ENCODE peak calls at places on chromosomes 5 and 9, in six cellular contexts. T, C, J, D, K and V are unnamed samples.
A peak's percentile ranks its signal among the peaks of the same experiment; 100 is the strongest.

GRCh38 chr5:179261301-179262125 is 83.7 kb downstream of the ADAMTS2 start:
- DNase-seq in T (no peak), C (peak; percentile 49), J (peak; percentile 50), D (peak; percentile 3), K (peak; percentile 65), V (peak; percentile 43)

GRCh38 chr5:177189416-177189815 is 55.8 kb downstream of the NSD1 start:
- DNase-seq in T (no peak), C (no peak), J (no peak), D (no peak), K (no peak), V (no peak)

GRCh38 chr5:60633336-60633735 is 66.6 kb downstream of the DEPDC1B start:
- DNase-seq in T (no peak), C (peak; percentile 92), J (no peak), D (no peak), K (peak; percentile 78), V (no peak)

GRCh38 chr9:113462781-113463286 is 693 bp upstream of the RGS3 start:
- DNase-seq in T (no peak), C (no peak), J (no peak), D (no peak), K (no peak), V (no peak)

GRCh38 chr5:72487151-72487550 is 20.1 kb downstream of the ZNF366 start:
- DNase-seq in T (no peak), C (no peak), J (no peak), D (no peak), K (no peak), V (no peak)

GRCh38 chr5:36398137-36398536 is 96.4 kb upstream of the RANBP3L start:
- DNase-seq in T (no peak), C (peak; percentile 73), J (no peak), D (peak; percentile 49), K (no peak), V (no peak)

GRCh38 chr9:98108540-98109031 is 10.4 kb downstream of the TRIM14 start:
- DNase-seq in T (no peak), C (no peak), J (no peak), D (no peak), K (peak; percentile 50), V (no peak)

GRCh38 chr9:107639426-107639825 is 149.9 kb upstream of the KLF4 start:
- DNase-seq in T (no peak), C (no peak), J (no peak), D (no peak), K (no peak), V (peak; percentile 43)

GRCh38 chr5:144328980-144329379 is 158.3 kb downstream of the KCTD16 start:
- DNase-seq in T (no peak), C (no peak), J (no peak), D (no peak), K (no peak), V (no peak)

GRCh38 chr9:91421987-91422765 is 1.5 kb downstream of the NFIL3 start:
- DNase-seq in T (no peak), C (peak; percentile 53), J (no peak), D (no peak), K (no peak), V (no peak)

GRCh38 chr9:127912882-127913281 is 4.0 kb downstream of the ST6GALNAC4 start:
- DNase-seq in T (no peak), C (no peak), J (no peak), D (peak; percentile 32), K (no peak), V (peak; percentile 74)

GRCh38 chr9:13904311-13904710 is 409.6 kb downstream of the NFIB start:
- DNase-seq in T (no peak), C (no peak), J (no peak), D (no peak), K (no peak), V (no peak)

GRCh38 chr5:36685631-36686147 is 79.3 kb downstream of the SLC1A3 start:
- DNase-seq in T (peak; percentile 79), C (peak; percentile 69), J (no peak), D (no peak), K (no peak), V (no peak)

GRCh38 chr5:68562308-68562707 is 346.8 kb downstream of the PIK3R1 start:
- DNase-seq in T (no peak), C (peak; percentile 98), J (no peak), D (no peak), K (no peak), V (no peak)

GRCh38 chr5:1901983-1902382 is 19.3 kb upstream of the IRX4 start:
- DNase-seq in T (no peak), C (no peak), J (no peak), D (no peak), K (no peak), V (no peak)

GRCh38 chr5:19322716-19323485 is 665.1 kb downstream of the CDH18 start:
- DNase-seq in T (no peak), C (no peak), J (no peak), D (peak; percentile 70), K (no peak), V (peak; percentile 5)

GRCh38 chr9:122133263-122133983 is 26.2 kb downstream of the NDUFA8 start:
- DNase-seq in T (no peak), C (peak; percentile 13), J (no peak), D (no peak), K (no peak), V (no peak)

GRCh38 chr5:82174128-82174918 is 103.8 kb downstream of the RPS23 start:
- DNase-seq in T (peak; percentile 22), C (peak; percentile 79), J (no peak), D (peak; percentile 79), K (no peak), V (peak; percentile 68)

GRCh38 chr9:115615821-115616665 is 498.1 kb upstream of the TNC start:
- DNase-seq in T (no peak), C (peak; percentile 50), J (no peak), D (peak; percentile 92), K (no peak), V (no peak)

GRCh38 chr9:128118472-128118857 is 9.1 kb downstream of the PTGES2 start:
- DNase-seq in T (no peak), C (no peak), J (peak; percentile 8), D (no peak), K (peak; percentile 13), V (no peak)

GRCh38 chr5:138632900-138633489 is 57.8 kb upstream of the HSPA9 start:
- DNase-seq in T (peak; percentile 21), C (peak; percentile 96), J (peak; percentile 69), D (peak; percentile 34), K (peak; percentile 73), V (peak; percentile 76)

GRCh38 chr5:33049298-33049697 is 338.2 kb downstream of the NPR3 start:
- DNase-seq in T (no peak), C (no peak), J (no peak), D (peak; percentile 82), K (no peak), V (no peak)

GRCh38 chr5:10656176-10656830 is 92.4 kb downstream of the ANKRD33B start:
- DNase-seq in T (no peak), C (no peak), J (no peak), D (peak; percentile 80), K (no peak), V (no peak)

GRCh38 chr5:127009784-127010183 is 20.6 kb downstream of the MARCHF3 start:
- DNase-seq in T (no peak), C (no peak), J (no peak), D (no peak), K (no peak), V (no peak)

GRCh38 chr5:17405976-17406876 is 91.8 kb upstream of the TAF11L2 start:
- DNase-seq in T (no peak), C (no peak), J (no peak), D (peak; percentile 51), K (no peak), V (no peak)

GRCh38 chr5:57777174-57777581 is 294.6 kb upstream of the ACTBL2 start:
- DNase-seq in T (no peak), C (no peak), J (no peak), D (peak; percentile 23), K (no peak), V (no peak)

GRCh38 chr9:114507726-114508125 is 2.5 kb upstream of the WHRN start:
- DNase-seq in T (no peak), C (peak; percentile 41), J (no peak), D (peak; percentile 27), K (no peak), V (no peak)
- H3K27me3 ChIP-seq in T (peaks cover 49% of the 10 kb centered on the region), C (peaks cover 50% of the 10 kb centered on the region), J (peaks cover 12% of the 10 kb centered on the region), D (no peaks in the 10 kb centered on the region), K (no peaks in the 10 kb centered on the region), V (peaks cover 2% of the 10 kb centered on the region)

DNA sequence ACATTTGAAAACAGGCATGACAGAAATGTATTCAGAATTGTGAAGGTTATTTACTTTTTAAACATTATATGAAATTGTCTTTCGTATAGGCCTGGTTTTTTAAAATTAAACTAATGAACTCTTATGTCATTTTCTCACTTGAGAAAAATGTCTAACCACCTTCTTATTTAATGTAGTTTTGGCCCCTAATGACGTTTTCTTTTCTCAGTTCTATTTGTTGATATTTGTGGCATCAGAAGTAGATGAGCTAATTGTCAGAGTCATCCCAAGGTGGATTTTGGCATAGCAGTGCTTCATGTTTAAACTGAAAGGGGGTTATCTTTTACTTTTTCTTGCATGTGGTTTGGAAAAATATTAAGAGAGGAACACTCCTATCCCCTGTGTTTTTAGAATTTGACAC is 28.2 kb downstream of the TGFBR1 start:
- DNase-seq in T (no peak), C (no peak), J (no peak), D (no peak), K (no peak), V (no peak)
- H3K27me3 ChIP-seq in T (no peaks in the 10 kb centered on the region), C (no peaks in the 10 kb centered on the region), J (no peaks in the 10 kb centered on the region), D (no peaks in the 10 kb centered on the region), K (no peaks in the 10 kb centered on the region), V (no peaks in the 10 kb centered on the region)

GRCh38 chr5:172550996-172551395 is 90.1 kb upstream of the NEURL1B start:
- DNase-seq in T (no peak), C (no peak), J (no peak), D (no peak), K (no peak), V (no peak)

GRCh38 chr5:172548311-172548731 is 92.7 kb upstream of the NEURL1B start:
- DNase-seq in T (no peak), C (no peak), J (no peak), D (no peak), K (no peak), V (no peak)

GRCh38 chr5:172549708-172550095 is 91.4 kb upstream of the NEURL1B start:
- DNase-seq in T (no peak), C (no peak), J (no peak), D (no peak), K (no peak), V (no peak)

GRCh38 chr5:172548981-172549707 is 91.9 kb upstream of the NEURL1B start:
- DNase-seq in T (no peak), C (no peak), J (no peak), D (no peak), K (no peak), V (no peak)

DNA sequence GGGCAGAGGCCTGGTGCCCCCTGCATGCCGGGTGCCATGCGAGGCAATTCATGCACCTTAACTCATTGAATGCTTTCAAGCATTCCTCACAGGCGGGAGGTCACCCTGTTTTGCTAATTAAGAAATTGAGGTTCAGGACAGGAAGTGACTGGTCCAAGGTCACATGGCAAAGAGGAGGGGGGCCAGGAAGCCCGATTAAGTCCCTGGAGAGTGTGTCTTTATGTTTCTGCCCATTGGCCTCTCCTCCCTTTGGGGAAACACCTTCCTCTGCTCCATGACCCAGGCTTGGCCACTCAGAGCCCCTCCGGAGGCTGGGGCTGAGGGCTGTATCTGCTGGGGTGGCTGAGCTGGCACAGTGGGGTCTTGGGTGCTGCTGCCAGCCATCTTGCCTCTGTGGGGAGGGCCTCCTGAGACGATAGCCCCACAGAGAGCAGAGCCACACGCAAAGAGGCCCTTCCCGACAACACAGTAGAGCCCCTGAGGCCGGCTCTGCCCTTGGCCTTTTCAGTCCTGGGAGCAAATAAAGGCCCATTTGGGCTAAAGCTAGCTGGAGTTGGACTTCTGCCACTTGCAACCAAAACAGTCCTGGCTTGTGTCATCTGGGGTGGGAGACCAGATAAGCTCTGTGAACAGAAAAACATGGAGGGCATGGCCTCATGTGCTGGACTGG is 90.8 kb upstream of the NEURL1B start:
- DNase-seq in T (no peak), C (no peak), J (no peak), D (no peak), K (no peak), V (no peak)
- H3K27me3 ChIP-seq in T (no peaks in the 10 kb centered on the region), C (no peaks in the 10 kb centered on the region), J (no peaks in the 10 kb centered on the region), D (peaks cover 64% of the 10 kb centered on the region), K (no peaks in the 10 kb centered on the region), V (no peaks in the 10 kb centered on the region)

GRCh38 chr5:171312129-171312819 is 3.2 kb downstream of the TLX3 start:
- DNase-seq in T (no peak), C (no peak), J (no peak), D (no peak), K (peak; percentile 64), V (peak; percentile 69)
- H3K27me3 ChIP-seq in T (peaks cover 84% of the 10 kb centered on the region), C (peaks cover 100% of the 10 kb centered on the region), J (peaks cover 99% of the 10 kb centered on the region), D (peaks cover 25% of the 10 kb centered on the region), K (peaks cover 3% of the 10 kb centered on the region), V (no peaks in the 10 kb centered on the region)